ENCODE peak calls at places on chromosome 7, in four cellular contexts. One of them, this sample, is unnamed.
A peak's percentile ranks its signal among the peaks of the same experiment; 100 is the strongest.

GRCh38 chr7:140010194-140010895 is 52.4 kb downstream of the PARP12 start:
- DNase-seq in Panc1: no peak
- DNase-seq in HepG2: no peak
- DNase-seq in K562: no peak
- DNase-seq in this sample: no peak

GRCh38 chr7:6437251-6437650 is 10.5 kb downstream of the DAGLB start:
- DNase-seq in Panc1: no peak
- DNase-seq in HepG2: peak; percentile 32
- DNase-seq in K562: no peak
- DNase-seq in this sample: no peak

GRCh38 chr7:138316421-138317043 is 143.5 kb upstream of the TRIM24 start:
- DNase-seq in Panc1: no peak
- DNase-seq in HepG2: peak; percentile 99
- DNase-seq in K562: no peak
- DNase-seq in this sample: no peak

GRCh38 chr7:154759989-154760388 is 242.9 kb downstream of the PAXIP1 start:
- DNase-seq in Panc1: no peak
- DNase-seq in HepG2: no peak
- DNase-seq in K562: no peak
- DNase-seq in this sample: no peak

GRCh38 chr7:4268040-4268965 is 413.8 kb upstream of the FOXK1 start:
- DNase-seq in Panc1: no peak
- DNase-seq in HepG2: no peak
- DNase-seq in K562: no peak
- DNase-seq in this sample: no peak

GRCh38 chr7:13990319-13990983 is 985 bp upstream of the ETV1 start:
- DNase-seq in Panc1: peak; percentile 63
- DNase-seq in HepG2: peak; percentile 0
- DNase-seq in K562: no peak
- DNase-seq in this sample: no peak

GRCh38 chr7:24842449-24843241 is 85.4 kb upstream of the GSDME start:
- DNase-seq in Panc1: no peak
- DNase-seq in HepG2: peak; percentile 93
- DNase-seq in K562: no peak
- DNase-seq in this sample: no peak

GRCh38 chr7:12475362-12476063 is 71.8 kb upstream of the VWDE start:
- DNase-seq in Panc1: no peak
- DNase-seq in HepG2: no peak
- DNase-seq in K562: peak; percentile 22
- DNase-seq in this sample: peak; percentile 23

GRCh38 chr7:99392659-99393362 is 15.6 kb downstream of the PDAP1 start:
- DNase-seq in Panc1: no peak
- DNase-seq in HepG2: no peak
- DNase-seq in K562: peak; percentile 76
- DNase-seq in this sample: no peak

GRCh38 chr7:155674556-155674955 is 30.1 kb downstream of the RBM33 start:
- DNase-seq in Panc1: no peak
- DNase-seq in HepG2: no peak
- DNase-seq in K562: no peak
- DNase-seq in this sample: no peak

GRCh38 chr7:33882950-33883349 is 22.4 kb upstream of the BMPER start:
- DNase-seq in Panc1: no peak
- DNase-seq in HepG2: no peak
- DNase-seq in K562: no peak
- DNase-seq in this sample: no peak

GRCh38 chr7:40211291-40212003 is 76.6 kb downstream of the SUGCT start:
- DNase-seq in Panc1: no peak
- DNase-seq in HepG2: no peak
- DNase-seq in K562: no peak
- DNase-seq in this sample: no peak

GRCh38 chr7:112790651-112790973 is 419 bp upstream of the TMEM168 start:
- DNase-seq in Panc1: no peak
- DNase-seq in HepG2: no peak
- DNase-seq in K562: no peak
- DNase-seq in this sample: no peak

GRCh38 chr7:1358376-1359050 is 100.8 kb downstream of the MICALL2 start:
- DNase-seq in Panc1: no peak
- DNase-seq in HepG2: no peak
- DNase-seq in K562: no peak
- DNase-seq in this sample: no peak

GRCh38 chr7:14197280-14197679 is 207.8 kb upstream of the ETV1 start:
- DNase-seq in Panc1: no peak
- DNase-seq in HepG2: no peak
- DNase-seq in K562: no peak
- DNase-seq in this sample: no peak

GRCh38 chr7:50960621-50961310 is 178.1 kb upstream of the GRB10 start:
- DNase-seq in Panc1: no peak
- DNase-seq in HepG2: no peak
- DNase-seq in K562: no peak
- DNase-seq in this sample: no peak

GRCh38 chr7:132592238-132592946 is 16.1 kb upstream of the PLXNA4 start:
- DNase-seq in Panc1: no peak
- DNase-seq in HepG2: no peak
- DNase-seq in K562: no peak
- DNase-seq in this sample: no peak

DNA sequence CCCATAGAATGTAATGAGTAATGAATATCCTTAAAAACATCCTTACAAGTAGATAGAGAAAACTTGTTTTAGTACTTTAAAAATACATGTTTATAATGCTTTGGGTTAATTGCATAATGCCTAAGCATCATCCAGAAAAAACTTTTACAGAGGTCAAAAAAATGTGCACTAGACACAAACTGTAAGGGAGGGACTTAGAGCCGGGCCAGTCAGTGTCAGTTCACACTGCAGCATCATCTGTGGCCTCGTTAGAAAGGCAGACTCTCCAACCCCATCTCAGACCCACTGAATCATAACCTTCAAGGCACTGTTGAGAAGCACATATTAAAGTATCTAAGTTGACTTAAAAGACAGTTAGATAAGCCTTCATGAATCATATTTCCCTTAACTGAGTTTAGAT is 230.1 kb upstream of the PRPS1L1 start:
- DNase-seq in Panc1: no peak
- DNase-seq in HepG2: no peak
- DNase-seq in K562: no peak
- DNase-seq in this sample: no peak
- TF ChIP-seq TCF7L2 in Panc1: no peak
- TF ChIP-seq TCF7L2 in HepG2: no peak
- TF ChIP-seq TCF7L2 in K562: no peak
- TF ChIP-seq TCF7L2 in this sample: no peak

GRCh38 chr7:141275350-141275749 is 201.5 kb downstream of the TMEM178B start:
- DNase-seq in Panc1: no peak
- DNase-seq in HepG2: no peak
- DNase-seq in K562: no peak
- DNase-seq in this sample: no peak

GRCh38 chr7:141272417-141272816 is 198.6 kb downstream of the TMEM178B start:
- DNase-seq in Panc1: no peak
- DNase-seq in HepG2: no peak
- DNase-seq in K562: no peak
- DNase-seq in this sample: no peak

GRCh38 chr7:141280100-141280499 is 206.2 kb downstream of the TMEM178B start:
- DNase-seq in Panc1: no peak
- DNase-seq in HepG2: no peak
- DNase-seq in K562: no peak
- DNase-seq in this sample: no peak

GRCh38 chr7:141271451-141271850 is 197.6 kb downstream of the TMEM178B start:
- DNase-seq in Panc1: no peak
- DNase-seq in HepG2: no peak
- DNase-seq in K562: no peak
- DNase-seq in this sample: no peak

GRCh38 chr7:141276031-141276430 is 202.2 kb downstream of the TMEM178B start:
- DNase-seq in Panc1: no peak
- DNase-seq in HepG2: no peak
- DNase-seq in K562: no peak
- DNase-seq in this sample: no peak
- TF ChIP-seq TCF7L2 in Panc1: no peak
- TF ChIP-seq TCF7L2 in HepG2: no peak
- TF ChIP-seq TCF7L2 in K562: no peak
- TF ChIP-seq TCF7L2 in this sample: no peak

DNA sequence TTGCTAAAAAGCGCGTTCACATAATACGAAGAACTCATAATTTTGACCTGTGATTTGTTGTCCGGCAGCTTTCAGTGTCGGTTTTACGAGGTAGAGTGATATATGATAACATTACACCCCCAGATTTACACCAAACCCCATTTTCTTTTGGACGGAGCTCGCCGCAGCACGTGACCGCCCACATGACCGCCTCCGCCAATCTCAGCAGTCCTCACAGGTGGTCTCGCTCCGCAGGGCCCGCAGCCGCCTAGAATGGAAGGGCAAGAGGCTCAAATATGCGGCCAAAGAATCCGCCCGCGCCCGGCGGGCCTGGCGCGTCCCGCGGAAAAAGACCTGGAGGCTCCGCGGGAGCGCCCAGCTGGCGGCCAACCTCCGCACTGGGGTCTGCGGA is at the start of gene HOXA7:
- DNase-seq in Panc1: no peak
- DNase-seq in HepG2: no peak
- DNase-seq in K562: no peak
- DNase-seq in this sample: no peak
- TF ChIP-seq TCF7L2 in Panc1: no peak
- TF ChIP-seq TCF7L2 in HepG2: no peak
- TF ChIP-seq TCF7L2 in K562: no peak
- TF ChIP-seq TCF7L2 in this sample: no peak

DNA sequence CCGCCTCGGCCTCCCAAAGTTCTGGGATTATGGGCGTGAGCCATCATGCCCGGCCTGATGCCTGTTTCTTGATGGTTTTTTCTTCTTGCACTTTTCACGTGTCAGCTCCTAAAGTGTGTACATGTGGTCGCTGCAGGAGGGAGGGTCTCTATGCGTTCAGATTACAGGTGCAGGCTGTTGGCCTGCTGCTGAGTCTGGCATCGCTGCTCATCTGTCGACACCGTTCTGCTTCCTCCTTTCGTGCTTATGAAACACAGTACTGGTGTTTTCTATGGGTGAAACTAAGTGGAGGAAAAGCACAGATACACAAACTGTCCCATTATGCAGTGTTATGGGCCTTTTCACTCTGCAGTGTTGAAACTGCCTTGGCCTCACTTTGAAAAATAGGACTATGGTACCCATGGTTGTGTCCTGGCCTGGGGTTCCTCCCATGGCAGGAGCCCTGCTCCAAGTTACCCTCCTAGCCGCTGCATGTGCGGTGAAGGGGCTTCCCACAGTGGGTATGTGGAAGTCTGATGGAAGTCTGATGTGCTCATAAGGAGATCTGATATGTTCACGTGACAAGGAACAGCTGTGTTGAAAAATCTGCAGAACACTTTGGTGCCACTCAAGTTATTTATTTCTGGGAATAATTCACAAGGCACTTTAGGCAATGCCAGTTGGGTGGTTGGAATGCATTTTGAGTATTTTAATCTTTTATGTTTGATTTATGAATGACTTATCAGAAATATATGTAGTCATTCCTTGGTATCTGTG is 23.6 kb downstream of the OGDH start:
- DNase-seq in Panc1: no peak
- DNase-seq in HepG2: no peak
- DNase-seq in K562: no peak
- DNase-seq in this sample: no peak
- TF ChIP-seq TCF7L2 in Panc1: no peak
- TF ChIP-seq TCF7L2 in HepG2: no peak
- TF ChIP-seq TCF7L2 in K562: no peak
- TF ChIP-seq TCF7L2 in this sample: no peak

DNA sequence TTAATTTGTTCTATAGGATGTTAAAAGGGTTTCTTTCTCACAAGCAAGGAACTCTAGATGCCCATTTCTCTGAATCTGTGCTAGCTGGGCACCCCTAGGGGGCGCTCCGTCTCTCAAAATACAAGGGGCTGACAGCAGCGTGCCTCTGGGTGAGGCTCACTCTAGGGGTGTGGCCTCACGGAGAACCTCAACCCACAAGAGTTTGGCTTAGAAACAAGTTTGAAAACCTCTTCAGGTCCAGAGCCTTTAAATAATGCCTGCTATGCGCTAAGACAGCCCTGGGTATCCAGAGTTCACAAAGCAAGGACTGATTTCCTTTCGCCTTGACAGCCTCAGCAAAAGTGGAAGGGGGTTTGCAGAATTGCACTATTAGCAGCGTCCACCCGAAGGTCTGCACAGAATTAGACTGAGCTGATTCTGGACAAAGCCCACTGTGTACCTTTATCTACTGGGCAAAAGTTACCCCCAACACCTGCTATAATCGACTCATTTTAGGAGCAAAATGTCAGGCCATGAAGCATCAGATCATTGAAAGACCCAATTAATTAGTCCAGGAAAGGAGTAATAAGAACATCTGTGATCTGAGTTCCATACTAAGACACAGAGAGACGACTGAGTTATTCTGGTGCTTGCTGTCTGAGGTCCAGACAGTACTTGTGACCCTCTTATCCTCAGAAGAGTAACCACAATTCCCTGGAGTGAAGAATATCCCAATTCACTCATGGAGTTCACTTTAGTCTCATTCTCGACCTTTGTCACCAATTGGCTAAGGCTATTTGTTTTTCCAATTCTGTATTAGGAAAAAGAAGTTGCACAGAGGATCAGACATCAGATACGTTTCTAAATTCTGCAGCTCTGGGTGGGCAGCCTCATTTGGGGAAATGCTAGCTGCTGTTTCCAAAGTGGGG is 574 bp upstream of the CPED1 start:
- DNase-seq in Panc1: peak; percentile 63
- DNase-seq in HepG2: peak; percentile 73
- DNase-seq in K562: peak; percentile 94
- DNase-seq in this sample: peak; percentile 81
- TF ChIP-seq TCF7L2 in Panc1: no peak
- TF ChIP-seq TCF7L2 in HepG2: no peak
- TF ChIP-seq TCF7L2 in K562: no peak
- TF ChIP-seq TCF7L2 in this sample: no peak

GRCh38 chr7:147937428-147937827 is 653.1 kb upstream of the C7orf33 start:
- DNase-seq in Panc1: no peak
- DNase-seq in HepG2: no peak
- DNase-seq in K562: no peak
- DNase-seq in this sample: no peak
- TF ChIP-seq TCF7L2 in Panc1: no peak
- TF ChIP-seq TCF7L2 in HepG2: no peak
- TF ChIP-seq TCF7L2 in K562: no peak
- TF ChIP-seq TCF7L2 in this sample: no peak

GRCh38 chr7:134558370-134558769 is 9.5 kb downstream of the AKR1B15 start:
- DNase-seq in Panc1: no peak
- DNase-seq in HepG2: no peak
- DNase-seq in K562: no peak
- DNase-seq in this sample: no peak

GRCh38 chr7:134557391-134557790 is 8.5 kb downstream of the AKR1B15 start:
- DNase-seq in Panc1: no peak
- DNase-seq in HepG2: no peak
- DNase-seq in K562: no peak
- DNase-seq in this sample: no peak

GRCh38 chr7:134554417-134554966 is 5.6 kb downstream of the AKR1B15 start:
- DNase-seq in Panc1: no peak
- DNase-seq in HepG2: no peak
- DNase-seq in K562: no peak
- DNase-seq in this sample: no peak

GRCh38 chr7:134552105-134552504 is 3.2 kb downstream of the AKR1B15 start:
- DNase-seq in Panc1: no peak
- DNase-seq in HepG2: peak; percentile 20
- DNase-seq in K562: peak; percentile 25
- DNase-seq in this sample: no peak

GRCh38 chr7:134553976-134554375 is 5.1 kb downstream of the AKR1B15 start:
- DNase-seq in Panc1: no peak
- DNase-seq in HepG2: peak; percentile 37
- DNase-seq in K562: no peak
- DNase-seq in this sample: no peak
- TF ChIP-seq TCF7L2 in Panc1: no peak
- TF ChIP-seq TCF7L2 in HepG2: no peak
- TF ChIP-seq TCF7L2 in K562: no peak
- TF ChIP-seq TCF7L2 in this sample: peak; percentile 93